ENCODE peak calls at places on chromosome 12, in ten cellular contexts. T is breast epithelium; F is prostate gland; D is GM23338; C is A549; L is RWPE1; Z is CD8-positive, alpha-beta memory T cell; B is IMR-90; H is left ventricle myocardium inferior; X is lung. O is an unnamed sample.

GRCh38 chr12:79183946-79184345 is 319.4 kb downstream of the SYT1 start:
- DNase-seq in T (no peak), F (no peak), D (no peak), C (no peak), L (no peak), Z (no peak), B (peak), H (no peak), X (no peak), O (no peak)

GRCh38 chr12:132765366-132765765 is 3.7 kb upstream of the ANKLE2 start:
- DNase-seq in T (no peak), F (no peak), D (no peak), C (no peak), L (no peak), Z (no peak), B (no peak), H (no peak), X (no peak), O (no peak)

GRCh38 chr12:100593490-100593889 is 20.0 kb downstream of the GAS2L3 start:
- DNase-seq in T (no peak), F (no peak), D (no peak), C (no peak), L (no peak), Z (no peak), B (no peak), H (no peak), X (no peak), O (no peak)

GRCh38 chr12:124501080-124501642 is 66.3 kb downstream of the NCOR2 start:
- DNase-seq in T (no peak), F (no peak), D (no peak), C (no peak), L (no peak), Z (no peak), B (no peak), H (no peak), X (no peak), O (no peak)

GRCh38 chr12:91854725-91855124 is 290.9 kb downstream of the BTG1 start:
- DNase-seq in T (no peak), F (no peak), D (no peak), C (no peak), L (no peak), Z (no peak), B (peak), H (no peak), X (no peak), O (no peak)

GRCh38 chr12:82672811-82673495 is 13.8 kb upstream of the TMTC2 start:
- DNase-seq in T (no peak), F (no peak), D (no peak), C (no peak), L (no peak), Z (no peak), B (no peak), H (no peak), X (no peak), O (no peak)

GRCh38 chr12:11133162-11133561 is 1.3 kb downstream of the TAS2R30 start:
- DNase-seq in T (no peak), F (no peak), D (no peak), C (no peak), L (no peak), Z (no peak), B (no peak), H (no peak), X (no peak), O (no peak)

GRCh38 chr12:25959069-25959961 is 833 bp downstream of the RASSF8 start:
- DNase-seq in T (peak), F (peak), D (peak), C (peak), L (peak), Z (no peak), B (peak), H (peak), X (peak), O (peak)

GRCh38 chr12:82687020-82687951 is 580 bp downstream of the TMTC2 start:
- DNase-seq in T (peak), F (peak), D (peak), C (peak), L (peak), Z (peak), B (peak), H (peak), X (peak), O (peak)

GRCh38 chr12:121181181-121181580 is 28.7 kb upstream of the P2RX4 start:
- DNase-seq in T (no peak), F (no peak), D (no peak), C (no peak), L (no peak), Z (no peak), B (peak), H (no peak), X (no peak), O (no peak)

GRCh38 chr12:79535751-79536150 is 155.0 kb downstream of the PAWR start:
- DNase-seq in T (no peak), F (no peak), D (no peak), C (no peak), L (no peak), Z (no peak), B (no peak), H (no peak), X (no peak), O (no peak)

GRCh38 chr12:3332190-3332589 is 158.8 kb upstream of the PRMT8 start:
- DNase-seq in T (no peak), F (no peak), D (no peak), C (no peak), L (peak), Z (no peak), B (peak), H (no peak), X (no peak), O (no peak)

GRCh38 chr12:45305904-45306303 is 90.0 kb downstream of the ANO6 start:
- DNase-seq in T (peak), F (no peak), D (no peak), C (no peak), L (no peak), Z (no peak), B (no peak), H (no peak), X (no peak), O (no peak)

GRCh38 chr12:118330421-118331018 is 42.2 kb downstream of the TAOK3 start:
- DNase-seq in T (no peak), F (no peak), D (no peak), C (no peak), L (no peak), Z (no peak), B (peak), H (no peak), X (no peak), O (no peak)

GRCh38 chr12:14970467-14970866 is 2.4 kb upstream of the PDE6H start:
- DNase-seq in T (no peak), F (no peak), D (no peak), C (no peak), L (no peak), Z (no peak), B (peak), H (no peak), X (no peak), O (no peak)

GRCh38 chr12:77727442-77728001 is 103.2 kb upstream of the NAV3 start:
- DNase-seq in T (no peak), F (no peak), D (no peak), C (no peak), L (no peak), Z (no peak), B (no peak), H (no peak), X (no peak), O (no peak)
- H3K27ac ChIP-seq in T (no peak), F (no peak), D (no peak), C (no peak), L (no peak), Z (no peak), B (no peak), H (no peak), X (no peak), O (no peak)

GRCh38 chr12:6708968-6709394 is 8.4 kb upstream of the PIANP start:
- DNase-seq in T (no peak), F (no peak), D (no peak), C (no peak), L (no peak), Z (peak), B (no peak), H (no peak), X (no peak), O (no peak)
- H3K27ac ChIP-seq in T (no peak), F (no peak), D (no peak), C (no peak), L (no peak), Z (no peak), B (no peak), H (no peak), X (no peak), O (no peak)

GRCh38 chr12:69660164-69660863 is 38.8 kb downstream of the BEST3 start:
- DNase-seq in T (no peak), F (no peak), D (no peak), C (no peak), L (no peak), Z (no peak), B (no peak), H (no peak), X (no peak), O (no peak)

GRCh38 chr12:69662764-69663163 is 36.3 kb downstream of the BEST3 start:
- DNase-seq in T (no peak), F (no peak), D (no peak), C (no peak), L (no peak), Z (no peak), B (no peak), H (no peak), X (no peak), O (no peak)

GRCh38 chr12:69657376-69658137 is 41.5 kb downstream of the BEST3 start:
- DNase-seq in T (no peak), F (no peak), D (no peak), C (peak), L (no peak), Z (no peak), B (peak), H (no peak), X (no peak), O (no peak)

GRCh38 chr12:69658203-69658602 is 40.9 kb downstream of the BEST3 start:
- DNase-seq in T (no peak), F (no peak), D (no peak), C (no peak), L (peak), Z (no peak), B (no peak), H (no peak), X (no peak), O (no peak)

DNA sequence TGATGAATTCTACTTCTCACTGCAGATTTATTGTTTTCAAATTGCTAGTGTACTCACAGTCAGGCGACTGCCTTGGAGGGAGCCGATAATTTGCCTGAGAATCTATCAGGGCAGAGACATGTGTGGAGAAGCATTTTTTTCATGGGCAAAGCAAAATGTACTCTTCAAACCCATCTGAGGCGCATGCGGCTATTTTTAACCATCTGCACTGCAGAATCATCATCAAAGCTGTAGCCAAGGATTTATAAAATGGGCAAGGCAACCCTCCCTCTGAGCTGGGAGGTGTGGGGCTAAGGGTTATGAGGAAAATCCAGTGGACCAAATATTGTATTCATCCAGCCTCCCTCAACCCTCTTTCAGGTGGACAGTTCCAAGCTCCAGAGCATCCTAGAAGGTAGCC is 37.7 kb downstream of the BEST3 start:
- DNase-seq in T (no peak), F (no peak), D (no peak), C (no peak), L (no peak), Z (no peak), B (no peak), H (no peak), X (no peak), O (no peak)
- H3K27ac ChIP-seq in T (no peak), F (no peak), D (no peak), C (no peak), L (no peak), Z (no peak), B (no peak), H (no peak), X (no peak), O (no peak)

GRCh38 chr12:75974323-75975273 is 57.0 kb downstream of the PHLDA1 start:
- DNase-seq in T (no peak), F (no peak), D (no peak), C (no peak), L (no peak), Z (no peak), B (no peak), H (no peak), X (no peak), O (no peak)

GRCh38 chr12:75977590-75977951 is 54.0 kb downstream of the PHLDA1 start:
- DNase-seq in T (no peak), F (no peak), D (no peak), C (no peak), L (no peak), Z (no peak), B (no peak), H (no peak), X (no peak), O (no peak)

GRCh38 chr12:75975692-75976091 is 55.9 kb downstream of the PHLDA1 start:
- DNase-seq in T (no peak), F (no peak), D (no peak), C (no peak), L (no peak), Z (no peak), B (no peak), H (no peak), X (no peak), O (no peak)

GRCh38 chr12:75976913-75977312 is 54.7 kb downstream of the PHLDA1 start:
- DNase-seq in T (no peak), F (no peak), D (no peak), C (no peak), L (no peak), Z (no peak), B (no peak), H (no peak), X (no peak), O (no peak)

DNA sequence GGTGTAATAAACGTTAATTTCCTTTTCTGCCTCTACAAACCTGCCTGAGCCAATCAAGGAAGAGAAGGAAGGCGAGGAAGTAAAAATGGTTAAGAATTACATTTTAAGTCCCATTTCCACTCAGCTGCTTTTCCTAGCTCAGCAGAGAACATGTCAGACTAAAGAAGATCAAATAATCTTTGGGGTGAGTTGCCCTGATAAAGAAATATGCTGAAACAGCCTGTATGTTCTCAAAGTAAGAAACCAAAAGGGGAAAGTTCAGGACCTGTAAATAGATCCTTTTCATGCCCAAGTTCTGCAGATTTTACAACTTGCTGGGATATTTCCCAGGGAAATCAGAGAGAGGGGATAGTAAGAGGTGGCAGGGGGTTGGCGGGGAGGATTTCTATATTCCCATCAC is 55.5 kb downstream of the PHLDA1 start:
- DNase-seq in T (no peak), F (no peak), D (no peak), C (no peak), L (no peak), Z (no peak), B (no peak), H (no peak), X (no peak), O (no peak)
- H3K27ac ChIP-seq in T (no peak), F (no peak), D (no peak), C (peak), L (no peak), Z (no peak), B (peak), H (no peak), X (no peak), O (no peak)